ENCODE peak calls at places on chromosomes 11 and 22, in nine cellular contexts. T is HTR-8/SVneo, S is WERI-Rb-1, M is cardiac fibroblast, N is GM12891, X is Calu3, B is brain microvascular endothelial cell, Q is foreskin fibroblast, F is GM20000. E is an unnamed sample.

GRCh38 chr22:49693848-49694247 is 133.8 kb downstream of the BRD1 start:
- DNase-seq in T (no peak), Q (no peak), S (no peak), B (no peak), N (no peak), F (no peak), M (no peak), X (no peak), E (no peak)

GRCh38 chr22:38727123-38727522 is 21.4 kb downstream of the GTPBP1 start:
- DNase-seq in N (no peak), M (no peak), S (no peak), X (no peak), B (no peak), F (no peak), T (no peak), Q (no peak), E (no peak)

GRCh38 chr22:30015229-30015797 is 65.0 kb upstream of the HORMAD2 start:
- DNase-seq in X (no peak), Q (peak; percentile 79), F (no peak), S (no peak), B (no peak), M (no peak), N (no peak), T (no peak), E (no peak)

GRCh38 chr11:95337175-95337957 is 106.4 kb upstream of the SESN3 start:
- DNase-seq in X (no peak), S (peak; percentile 97), B (peak; percentile 27), N (no peak), M (peak; percentile 81), Q (peak; percentile 78), T (no peak), F (peak; percentile 64), E (peak; percentile 54)

GRCh38 chr11:12602421-12602820 is 71.8 kb upstream of the TEAD1 start:
- DNase-seq in X (no peak), N (no peak), Q (peak; percentile 23), T (no peak), B (no peak), S (no peak), F (no peak), M (peak; percentile 10), E (no peak)

GRCh38 chr22:20569059-20570058 is 61.9 kb downstream of the MED15 start:
- DNase-seq in Q (peak; percentile 99), T (peak; percentile 82), B (peak; percentile 97), M (peak; percentile 95), N (no peak), X (peak; percentile 83), S (no peak), F (no peak), E (peak; percentile 32)

GRCh38 chr11:77151804-77152513 is 23.9 kb downstream of the MYO7A start:
- DNase-seq in Q (peak; percentile 30), M (no peak), N (no peak), X (no peak), T (no peak), S (no peak), F (no peak), B (no peak), E (peak; percentile 63)

GRCh38 chr11:63609971-63610580 is 4.2 kb downstream of the PLAAT3 start:
- DNase-seq in T (no peak), F (no peak), Q (no peak), B (no peak), S (no peak), X (peak; percentile 36), N (no peak), M (no peak), E (no peak)

GRCh38 chr22:24517446-24517845 is 22.3 kb downstream of the UPB1 start:
- DNase-seq in B (no peak), M (no peak), Q (no peak), N (no peak), F (no peak), X (no peak), T (no peak), S (no peak), E (no peak)

E was measured in stimulated activated naive B cell treated with anti-CD40 and anti-IgM and Interleukin-4, amounts not matched to agents 10 μg/mL and 1 μg/mL and 100 μg/mL, for 72 hours.